ENCODE peak calls at places on chromosomes 5 and 9, in ten cellular contexts. One of them, this sample, is unnamed.

GRCh38 chr5:142110046-142110531 is 1.5 kb downstream of the NDFIP1 start:
- DNase-seq in NCI-H460: no peak
- DNase-seq in left ventricle myocardium superior: peak; percentile 39
- DNase-seq in head of caudate nucleus: no peak
- DNase-seq in astrocyte of the spinal cord: peak; percentile 25
- DNase-seq in H1: no peak
- DNase-seq in lower lobe of right lung: no peak
- DNase-seq in RPMI7951: peak; percentile 15
- DNase-seq in mucosa of descending colon: no peak
- DNase-seq in brain microvascular endothelial cell: no peak
- DNase-seq in this sample: peak; percentile 15

GRCh38 chr5:18197734-18198133 is 563.5 kb downstream of the TAF11L14 start:
- DNase-seq in brain microvascular endothelial cell: no peak
- DNase-seq in head of caudate nucleus: no peak
- DNase-seq in mucosa of descending colon: no peak
- DNase-seq in RPMI7951: no peak
- DNase-seq in lower lobe of right lung: no peak
- DNase-seq in NCI-H460: no peak
- DNase-seq in astrocyte of the spinal cord: no peak
- DNase-seq in left ventricle myocardium superior: no peak
- DNase-seq in H1: no peak
- DNase-seq in this sample: no peak

GRCh38 chr5:156218364-156219158 is 108.4 kb upstream of the SGCD start:
- DNase-seq in RPMI7951: no peak
- DNase-seq in NCI-H460: no peak
- DNase-seq in H1: no peak
- DNase-seq in left ventricle myocardium superior: no peak
- DNase-seq in mucosa of descending colon: no peak
- DNase-seq in lower lobe of right lung: no peak
- DNase-seq in head of caudate nucleus: no peak
- DNase-seq in brain microvascular endothelial cell: no peak
- DNase-seq in astrocyte of the spinal cord: no peak
- DNase-seq in this sample: no peak

GRCh38 chr9:69919461-69920061 is 98.9 kb downstream of the CFAP95 start:
- DNase-seq in H1: no peak
- DNase-seq in RPMI7951: peak; percentile 63
- DNase-seq in astrocyte of the spinal cord: peak; percentile 73
- DNase-seq in NCI-H460: peak; percentile 38
- DNase-seq in lower lobe of right lung: no peak
- DNase-seq in head of caudate nucleus: no peak
- DNase-seq in left ventricle myocardium superior: no peak
- DNase-seq in mucosa of descending colon: no peak
- DNase-seq in brain microvascular endothelial cell: peak; percentile 38
- DNase-seq in this sample: no peak

GRCh38 chr5:159943331-159943730 is 27.0 kb downstream of the ADRA1B start:
- DNase-seq in left ventricle myocardium superior: no peak
- DNase-seq in H1: no peak
- DNase-seq in lower lobe of right lung: no peak
- DNase-seq in mucosa of descending colon: no peak
- DNase-seq in NCI-H460: no peak
- DNase-seq in RPMI7951: no peak
- DNase-seq in brain microvascular endothelial cell: no peak
- DNase-seq in astrocyte of the spinal cord: no peak
- DNase-seq in head of caudate nucleus: no peak
- DNase-seq in this sample: no peak

GRCh38 chr5:93092349-93093105 is 488.5 kb downstream of the NR2F1-AS1 start:
- DNase-seq in left ventricle myocardium superior: no peak
- DNase-seq in brain microvascular endothelial cell: peak; percentile 30
- DNase-seq in H1: no peak
- DNase-seq in astrocyte of the spinal cord: peak; percentile 76
- DNase-seq in NCI-H460: no peak
- DNase-seq in mucosa of descending colon: no peak
- DNase-seq in RPMI7951: peak; percentile 83
- DNase-seq in head of caudate nucleus: no peak
- DNase-seq in lower lobe of right lung: no peak
- DNase-seq in this sample: no peak

GRCh38 chr9:96491079-96491879 is 41.3 kb downstream of the HABP4 start:
- DNase-seq in RPMI7951: peak; percentile 54
- DNase-seq in NCI-H460: no peak
- DNase-seq in left ventricle myocardium superior: no peak
- DNase-seq in lower lobe of right lung: no peak
- DNase-seq in astrocyte of the spinal cord: peak; percentile 70
- DNase-seq in brain microvascular endothelial cell: no peak
- DNase-seq in mucosa of descending colon: no peak
- DNase-seq in H1: no peak
- DNase-seq in head of caudate nucleus: no peak
- DNase-seq in this sample: no peak

GRCh38 chr5:154117050-154117449 is 73.5 kb upstream of the GALNT10 start:
- DNase-seq in H1: no peak
- DNase-seq in brain microvascular endothelial cell: no peak
- DNase-seq in mucosa of descending colon: no peak
- DNase-seq in head of caudate nucleus: no peak
- DNase-seq in astrocyte of the spinal cord: no peak
- DNase-seq in NCI-H460: no peak
- DNase-seq in left ventricle myocardium superior: no peak
- DNase-seq in RPMI7951: no peak
- DNase-seq in lower lobe of right lung: no peak
- DNase-seq in this sample: no peak

GRCh38 chr5:120609570-120609969 is 145.5 kb downstream of the PRR16 start:
- DNase-seq in head of caudate nucleus: no peak
- DNase-seq in left ventricle myocardium superior: no peak
- DNase-seq in H1: no peak
- DNase-seq in mucosa of descending colon: no peak
- DNase-seq in NCI-H460: no peak
- DNase-seq in lower lobe of right lung: no peak
- DNase-seq in astrocyte of the spinal cord: peak; percentile 32
- DNase-seq in brain microvascular endothelial cell: no peak
- DNase-seq in RPMI7951: no peak
- DNase-seq in this sample: no peak

GRCh38 chr5:179264053-179264540 is 81.2 kb downstream of the ADAMTS2 start:
- DNase-seq in left ventricle myocardium superior: no peak
- DNase-seq in lower lobe of right lung: peak; percentile 25
- DNase-seq in RPMI7951: no peak
- DNase-seq in mucosa of descending colon: no peak
- DNase-seq in brain microvascular endothelial cell: no peak
- DNase-seq in H1: peak; percentile 32
- DNase-seq in head of caudate nucleus: no peak
- DNase-seq in astrocyte of the spinal cord: no peak
- DNase-seq in NCI-H460: no peak
- DNase-seq in this sample: peak; percentile 5

GRCh38 chr5:135174315-135175096 is 140.5 kb upstream of the PITX1 start:
- DNase-seq in RPMI7951: peak; percentile 24
- DNase-seq in NCI-H460: no peak
- DNase-seq in mucosa of descending colon: no peak
- DNase-seq in lower lobe of right lung: no peak
- DNase-seq in astrocyte of the spinal cord: no peak
- DNase-seq in head of caudate nucleus: no peak
- DNase-seq in H1: peak; percentile 58
- DNase-seq in left ventricle myocardium superior: no peak
- DNase-seq in brain microvascular endothelial cell: no peak
- DNase-seq in this sample: no peak

GRCh38 chr5:126656397-126657007 is 55.8 kb downstream of the PHAX start:
- DNase-seq in astrocyte of the spinal cord: peak; percentile 57
- DNase-seq in left ventricle myocardium superior: no peak
- DNase-seq in NCI-H460: peak; percentile 44
- DNase-seq in H1: no peak
- DNase-seq in RPMI7951: peak; percentile 40
- DNase-seq in head of caudate nucleus: peak; percentile 37
- DNase-seq in brain microvascular endothelial cell: no peak
- DNase-seq in lower lobe of right lung: no peak
- DNase-seq in mucosa of descending colon: no peak
- DNase-seq in this sample: no peak

GRCh38 chr5:133122711-133123110 is 70.9 kb downstream of the HSPA4 start:
- DNase-seq in astrocyte of the spinal cord: no peak
- DNase-seq in brain microvascular endothelial cell: no peak
- DNase-seq in H1: no peak
- DNase-seq in left ventricle myocardium superior: no peak
- DNase-seq in mucosa of descending colon: no peak
- DNase-seq in lower lobe of right lung: no peak
- DNase-seq in NCI-H460: no peak
- DNase-seq in head of caudate nucleus: no peak
- DNase-seq in RPMI7951: no peak
- DNase-seq in this sample: no peak

GRCh38 chr9:74078647-74079046 is 418.5 kb upstream of the RORB start:
- DNase-seq in head of caudate nucleus: no peak
- DNase-seq in mucosa of descending colon: no peak
- DNase-seq in left ventricle myocardium superior: no peak
- DNase-seq in RPMI7951: peak; percentile 36
- DNase-seq in brain microvascular endothelial cell: no peak
- DNase-seq in astrocyte of the spinal cord: peak; percentile 84
- DNase-seq in lower lobe of right lung: no peak
- DNase-seq in NCI-H460: no peak
- DNase-seq in H1: no peak
- DNase-seq in this sample: no peak

GRCh38 chr5:78594946-78595921 is 53.3 kb downstream of the LHFPL2 start:
- DNase-seq in H1: no peak
- DNase-seq in lower lobe of right lung: no peak
- DNase-seq in left ventricle myocardium superior: no peak
- DNase-seq in head of caudate nucleus: no peak
- DNase-seq in brain microvascular endothelial cell: peak; percentile 99
- DNase-seq in RPMI7951: peak; percentile 97
- DNase-seq in mucosa of descending colon: no peak
- DNase-seq in astrocyte of the spinal cord: peak; percentile 99
- DNase-seq in NCI-H460: peak; percentile 67
- DNase-seq in this sample: peak; percentile 73

GRCh38 chr5:110549301-110549700 is 177.2 kb downstream of the TMEM232 start:
- DNase-seq in H1: no peak
- DNase-seq in mucosa of descending colon: no peak
- DNase-seq in astrocyte of the spinal cord: no peak
- DNase-seq in RPMI7951: no peak
- DNase-seq in lower lobe of right lung: no peak
- DNase-seq in head of caudate nucleus: no peak
- DNase-seq in left ventricle myocardium superior: no peak
- DNase-seq in brain microvascular endothelial cell: no peak
- DNase-seq in NCI-H460: no peak
- DNase-seq in this sample: no peak

GRCh38 chr5:147479949-147480348 is 29.9 kb downstream of the DPYSL3 start:
- DNase-seq in head of caudate nucleus: no peak
- DNase-seq in mucosa of descending colon: no peak
- DNase-seq in left ventricle myocardium superior: no peak
- DNase-seq in RPMI7951: peak; percentile 44
- DNase-seq in lower lobe of right lung: no peak
- DNase-seq in H1: no peak
- DNase-seq in NCI-H460: no peak
- DNase-seq in brain microvascular endothelial cell: no peak
- DNase-seq in astrocyte of the spinal cord: peak; percentile 77
- DNase-seq in this sample: no peak

GRCh38 chr9:105457560-105458294 is 9.9 kb downstream of the FSD1L start:
- DNase-seq in head of caudate nucleus: no peak
- DNase-seq in NCI-H460: no peak
- DNase-seq in left ventricle myocardium superior: peak; percentile 75
- DNase-seq in RPMI7951: no peak
- DNase-seq in astrocyte of the spinal cord: no peak
- DNase-seq in brain microvascular endothelial cell: no peak
- DNase-seq in lower lobe of right lung: no peak
- DNase-seq in H1: no peak
- DNase-seq in mucosa of descending colon: no peak
- DNase-seq in this sample: peak; percentile 59

GRCh38 chr5:157328277-157328912 is 62.5 kb downstream of the CYFIP2 start:
- DNase-seq in brain microvascular endothelial cell: peak; percentile 80
- DNase-seq in NCI-H460: peak; percentile 68
- DNase-seq in head of caudate nucleus: peak; percentile 79
- DNase-seq in mucosa of descending colon: no peak
- DNase-seq in H1: peak; percentile 54
- DNase-seq in lower lobe of right lung: peak; percentile 63
- DNase-seq in RPMI7951: peak; percentile 71
- DNase-seq in astrocyte of the spinal cord: peak; percentile 81
- DNase-seq in left ventricle myocardium superior: peak; percentile 68
- DNase-seq in this sample: peak; percentile 48

GRCh38 chr9:24846248-24846912 is 300.7 kb upstream of the IZUMO3 start:
- DNase-seq in left ventricle myocardium superior: no peak
- DNase-seq in lower lobe of right lung: no peak
- DNase-seq in head of caudate nucleus: no peak
- DNase-seq in H1: no peak
- DNase-seq in RPMI7951: no peak
- DNase-seq in brain microvascular endothelial cell: no peak
- DNase-seq in NCI-H460: no peak
- DNase-seq in astrocyte of the spinal cord: no peak
- DNase-seq in mucosa of descending colon: no peak
- DNase-seq in this sample: no peak

GRCh38 chr9:19174127-19174921 is 47.0 kb upstream of the PLIN2 start:
- DNase-seq in astrocyte of the spinal cord: peak; percentile 85
- DNase-seq in NCI-H460: peak; percentile 70
- DNase-seq in mucosa of descending colon: no peak
- DNase-seq in RPMI7951: peak; percentile 84
- DNase-seq in head of caudate nucleus: no peak
- DNase-seq in H1: peak; percentile 50
- DNase-seq in lower lobe of right lung: no peak
- DNase-seq in left ventricle myocardium superior: peak; percentile 71
- DNase-seq in brain microvascular endothelial cell: peak; percentile 96
- DNase-seq in this sample: peak; percentile 67

GRCh38 chr5:129003232-129003631 is 37.9 kb downstream of the SLC27A6 start:
- DNase-seq in astrocyte of the spinal cord: no peak
- DNase-seq in lower lobe of right lung: no peak
- DNase-seq in mucosa of descending colon: no peak
- DNase-seq in RPMI7951: no peak
- DNase-seq in brain microvascular endothelial cell: no peak
- DNase-seq in head of caudate nucleus: no peak
- DNase-seq in NCI-H460: no peak
- DNase-seq in left ventricle myocardium superior: no peak
- DNase-seq in H1: no peak
- DNase-seq in this sample: no peak

GRCh38 chr9:93257808-93258331 is 73.9 kb downstream of the WNK2 start:
- DNase-seq in head of caudate nucleus: peak; percentile 3
- DNase-seq in astrocyte of the spinal cord: no peak
- DNase-seq in left ventricle myocardium superior: no peak
- DNase-seq in lower lobe of right lung: peak; percentile 10
- DNase-seq in brain microvascular endothelial cell: no peak
- DNase-seq in mucosa of descending colon: no peak
- DNase-seq in H1: peak; percentile 41
- DNase-seq in NCI-H460: no peak
- DNase-seq in RPMI7951: no peak
- DNase-seq in this sample: no peak

GRCh38 chr5:116276952-116277351 is 192.1 kb downstream of the COMMD10 start:
- DNase-seq in RPMI7951: no peak
- DNase-seq in head of caudate nucleus: no peak
- DNase-seq in left ventricle myocardium superior: no peak
- DNase-seq in mucosa of descending colon: no peak
- DNase-seq in astrocyte of the spinal cord: no peak
- DNase-seq in brain microvascular endothelial cell: no peak
- DNase-seq in lower lobe of right lung: no peak
- DNase-seq in NCI-H460: no peak
- DNase-seq in H1: no peak
- DNase-seq in this sample: no peak

GRCh38 chr5:137142371-137143243 is 356.5 kb downstream of the SPOCK1 start:
- DNase-seq in astrocyte of the spinal cord: peak; percentile 90
- DNase-seq in lower lobe of right lung: no peak
- DNase-seq in left ventricle myocardium superior: peak; percentile 72
- DNase-seq in brain microvascular endothelial cell: peak; percentile 69
- DNase-seq in head of caudate nucleus: no peak
- DNase-seq in H1: no peak
- DNase-seq in mucosa of descending colon: peak; percentile 55
- DNase-seq in RPMI7951: peak; percentile 89
- DNase-seq in NCI-H460: no peak
- DNase-seq in this sample: peak; percentile 23

GRCh38 chr5:137254695-137255094 is 244.4 kb downstream of the SPOCK1 start:
- DNase-seq in RPMI7951: no peak
- DNase-seq in H1: no peak
- DNase-seq in NCI-H460: no peak
- DNase-seq in left ventricle myocardium superior: no peak
- DNase-seq in astrocyte of the spinal cord: no peak
- DNase-seq in head of caudate nucleus: peak; percentile 46
- DNase-seq in lower lobe of right lung: no peak
- DNase-seq in mucosa of descending colon: no peak
- DNase-seq in brain microvascular endothelial cell: no peak
- DNase-seq in this sample: no peak

GRCh38 chr9:2087500-2088313 is 72.6 kb downstream of the SMARCA2 start:
- DNase-seq in RPMI7951: peak; percentile 61
- DNase-seq in head of caudate nucleus: no peak
- DNase-seq in astrocyte of the spinal cord: peak; percentile 59
- DNase-seq in H1: no peak
- DNase-seq in lower lobe of right lung: no peak
- DNase-seq in NCI-H460: peak; percentile 26
- DNase-seq in mucosa of descending colon: no peak
- DNase-seq in brain microvascular endothelial cell: peak; percentile 43
- DNase-seq in left ventricle myocardium superior: no peak
- DNase-seq in this sample: no peak

GRCh38 chr9:129861447-129861827 is 26.2 kb downstream of the USP20 start:
- DNase-seq in mucosa of descending colon: no peak
- DNase-seq in RPMI7951: no peak
- DNase-seq in brain microvascular endothelial cell: no peak
- DNase-seq in H1: no peak
- DNase-seq in astrocyte of the spinal cord: no peak
- DNase-seq in NCI-H460: no peak
- DNase-seq in left ventricle myocardium superior: no peak
- DNase-seq in head of caudate nucleus: no peak
- DNase-seq in lower lobe of right lung: no peak
- DNase-seq in this sample: no peak